ENCODE peak calls at places on chromosomes 7 and 10, in nine cellular contexts. V is psoas muscle, X is transverse colon, K is small intestine, L is pancreas, F is left ventricle myocardium inferior, S is GM23248, J is AG09309, N is choroid plexus epithelial cell. U is an unnamed sample.

GRCh38 chr7:50718311-50718710 is 64.4 kb downstream of the GRB10 start:
- DNase-seq in N (peak; percentile 22), X (no peak), S (no peak), K (no peak), L (no peak), F (no peak), J (no peak), V (no peak), U (no peak)

GRCh38 chr10:129564923-129565322 is 97.9 kb downstream of the MGMT start:
- DNase-seq in F (no peak), S (no peak), L (no peak), N (no peak), X (no peak), J (no peak), K (no peak), V (no peak), U (no peak)

GRCh38 chr7:116780966-116781365 is 81.4 kb upstream of the CAPZA2 start:
- DNase-seq in L (no peak), F (no peak), N (no peak), S (no peak), K (peak; percentile 69), X (peak; percentile 60), V (no peak), J (no peak), U (no peak)

GRCh38 chr7:111357691-111358090 is 204.6 kb downstream of the IMMP2L start:
- DNase-seq in S (peak; percentile 26), K (peak; percentile 84), J (no peak), F (no peak), X (no peak), N (peak; percentile 58), V (no peak), L (no peak), U (peak; percentile 23)

GRCh38 chr10:133278577-133279265 is 2.1 kb upstream of the ADAM8 start:
- DNase-seq in F (peak; percentile 56), X (peak; percentile 75), S (no peak), K (peak; percentile 68), L (peak; percentile 78), N (peak; percentile 69), V (no peak), J (no peak), U (no peak)

GRCh38 chr10:71740069-71740468 is 20.5 kb upstream of the C10orf105 start:
- DNase-seq in J (no peak), X (peak; percentile 49), N (peak; percentile 61), F (no peak), K (peak; percentile 39), S (no peak), L (no peak), V (no peak), U (no peak)

GRCh38 chr10:118057351-118057750 is 10.6 kb upstream of the RAB11FIP2 start:
- DNase-seq in J (no peak), N (no peak), S (no peak), V (no peak), L (no peak), K (no peak), F (no peak), X (no peak), U (no peak)

GRCh38 chr10:103265712-103266329 is 11.1 kb upstream of the INA start:
- DNase-seq in X (peak; percentile 50), N (peak; percentile 88), K (peak; percentile 47), J (no peak), V (peak; percentile 23), F (no peak), S (peak; percentile 79), L (peak; percentile 70), U (peak; percentile 41)

GRCh38 chr10:86139066-86139657 is 227.4 kb downstream of the GRID1 start:
- DNase-seq in F (no peak), L (peak; percentile 64), K (no peak), V (no peak), X (no peak), N (peak; percentile 1), J (no peak), S (peak; percentile 1), U (no peak)

GRCh38 chr10:131926743-131927595 is 26.2 kb downstream of the PPP2R2D start:
- DNase-seq in F (no peak), N (no peak), V (no peak), S (no peak), L (no peak), K (no peak), X (no peak), J (no peak), U (no peak)

DNA sequence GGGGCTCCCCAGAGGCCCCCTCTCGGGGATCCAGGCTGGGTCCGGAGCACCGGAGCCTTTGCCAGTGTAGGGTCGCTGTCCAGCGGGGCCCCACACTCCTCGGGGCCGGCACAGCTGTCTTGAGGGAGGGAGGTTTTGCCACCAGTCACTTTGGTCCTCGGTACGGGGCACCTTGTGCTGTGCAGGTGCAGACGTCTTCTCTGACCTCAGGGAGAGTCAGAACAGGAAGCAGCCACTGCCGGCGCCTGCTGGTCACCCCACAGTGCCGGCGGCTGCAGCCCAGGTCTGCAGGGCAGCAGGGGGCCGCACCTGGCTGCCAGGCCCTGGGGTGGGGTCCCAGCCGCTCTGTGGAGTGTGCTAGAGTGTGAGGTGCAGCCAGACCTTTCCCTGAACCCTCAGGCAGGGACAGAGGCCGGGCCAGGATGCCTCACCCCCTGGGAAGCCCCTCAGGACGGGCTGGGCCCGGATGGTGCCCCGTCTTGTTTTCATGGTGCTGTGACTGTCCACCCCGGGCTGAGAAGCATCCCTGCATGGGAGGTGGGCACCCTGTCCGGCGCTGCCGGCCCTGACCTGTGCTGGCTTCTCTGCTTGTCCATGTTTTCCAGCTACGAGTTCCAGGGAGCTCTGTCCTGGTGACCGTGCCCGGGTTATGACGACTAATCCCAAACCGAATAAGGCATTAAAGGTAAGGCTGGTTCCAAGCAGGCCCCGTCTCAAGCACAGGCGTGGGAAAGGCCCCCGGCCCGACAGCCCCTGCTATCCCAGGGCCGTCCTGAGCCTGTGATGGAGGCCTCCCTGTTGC is 8.2 kb downstream of the MAFK start:
- DNase-seq in N (no peak), X (no peak), L (peak; percentile 63), V (peak; percentile 32), F (no peak), J (no peak), K (no peak), S (no peak), U (no peak)
- H3K4me3 ChIP-seq in N (peak overlapping the region; percentile 58), X (peak overlapping the region; percentile 43), L (peak overlapping the region; percentile 44), V (peak overlapping the region; percentile 70), F (peak overlapping the region; percentile 72), J (peak overlapping the region; percentile 47), K (no peak overlapping the region), S (peak overlapping the region; percentile 76), U (no peak overlapping the region)

GRCh38 chr10:18254692-18255091 is 114.5 kb downstream of the CACNB2 start:
- DNase-seq in K (no peak), F (no peak), J (no peak), S (no peak), L (no peak), V (no peak), N (no peak), X (no peak), U (no peak)
- H3K4me3 ChIP-seq in K (peak overlapping the region; percentile 26), F (no peak overlapping the region), J (no peak overlapping the region), S (no peak overlapping the region), L (no peak overlapping the region), V (no peak overlapping the region), N (no peak overlapping the region), X (no peak overlapping the region), U (no peak overlapping the region)

DNA sequence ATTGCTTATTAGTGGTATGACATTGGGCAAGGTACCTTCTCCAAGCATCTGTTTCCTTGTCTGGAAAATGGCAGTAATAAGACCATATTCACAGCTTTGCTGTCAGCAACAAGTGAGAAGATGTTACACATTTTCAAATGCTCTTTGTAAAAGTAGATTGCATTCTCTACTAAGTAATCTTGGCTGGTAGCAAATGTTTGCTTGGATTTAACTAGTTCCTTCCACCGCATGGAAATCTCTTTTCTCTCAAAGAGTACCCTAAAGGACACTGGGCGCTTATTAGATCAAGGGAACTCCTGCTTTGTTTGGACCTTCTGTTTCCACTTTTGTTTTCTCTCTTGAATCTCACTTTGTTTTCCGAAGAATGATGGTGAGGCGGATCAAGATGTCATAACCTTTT is 185.2 kb upstream of the BMPER start:
- DNase-seq in F (no peak), X (no peak), K (no peak), J (no peak), V (no peak), N (no peak), S (no peak), L (no peak), U (no peak)
- H3K4me3 ChIP-seq in F (no peak overlapping the region), X (no peak overlapping the region), K (no peak overlapping the region), J (no peak overlapping the region), V (no peak overlapping the region), N (no peak overlapping the region), S (no peak overlapping the region), L (no peak overlapping the region), U (no peak overlapping the region)

DNA sequence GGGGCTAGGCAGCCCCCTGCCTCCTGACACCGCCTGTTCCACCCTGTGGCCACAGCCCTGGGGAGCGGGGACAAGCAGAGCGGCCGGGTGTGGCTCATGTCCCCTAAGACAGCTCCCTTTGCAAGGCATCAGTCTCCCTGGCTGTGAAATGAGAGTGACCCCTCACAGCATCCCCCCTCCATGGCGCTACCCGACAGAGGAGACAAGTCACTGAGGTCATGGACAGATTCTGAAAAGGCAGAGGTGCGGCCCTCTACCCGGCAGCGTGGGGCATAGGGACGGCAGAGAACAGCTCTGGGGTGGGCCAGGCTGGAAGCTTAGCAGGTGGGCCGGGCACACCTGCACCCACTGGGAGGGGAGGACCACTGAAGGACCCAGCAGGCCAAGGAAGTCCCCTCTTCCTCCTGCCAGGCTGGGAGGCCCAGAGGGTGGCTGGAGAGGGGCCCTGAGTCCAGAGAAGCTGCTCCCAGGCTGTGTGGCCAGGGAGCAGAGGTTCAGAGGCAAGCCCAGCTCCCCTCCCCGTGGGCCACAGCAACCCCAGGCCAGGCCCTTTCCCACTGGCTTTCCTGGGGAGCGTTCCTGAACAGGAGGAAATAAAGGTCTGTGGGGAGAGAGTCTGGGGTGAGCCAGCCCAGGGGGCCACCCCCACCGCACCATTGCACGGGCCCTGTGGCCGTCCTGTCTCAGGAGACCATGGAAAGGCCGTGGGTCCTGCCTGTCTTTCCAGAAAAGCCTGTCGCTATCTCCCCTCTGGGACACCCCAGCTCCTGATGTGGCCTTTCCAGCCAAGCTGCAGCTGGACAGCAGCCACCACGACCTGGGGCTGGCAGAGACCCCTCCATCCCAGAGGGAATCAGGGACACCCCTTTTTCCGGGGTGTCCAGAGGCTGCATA is 1.7 kb downstream of the ADAP1 start:
- DNase-seq in F (peak; percentile 8), J (no peak), L (peak; percentile 50), K (peak; percentile 35), V (no peak), S (no peak), N (no peak), X (peak; percentile 9), U (no peak)
- H3K4me3 ChIP-seq in F (peak overlapping the region; percentile 67), J (no peak overlapping the region), L (peak overlapping the region; percentile 66), K (peak overlapping the region; percentile 90), V (peak overlapping the region; percentile 62), S (no peak overlapping the region), N (no peak overlapping the region), X (peak overlapping the region; percentile 76), U (no peak overlapping the region)